ENCODE peak calls at places on chromosomes 3 and 15, in four cellular contexts. I, K, L and U are unnamed samples.

GRCh38 chr3:158802399-158803023 is 657 bp downstream of the MFSD1 start:
- DNase-seq in K (no peak), L (no peak), I (no peak), U (peak; percentile 25)

GRCh38 chr15:34729056-34729455 is 25.7 kb downstream of the GJD2 start:
- DNase-seq in K (no peak), L (no peak), I (no peak), U (no peak)

GRCh38 chr3:30282052-30282708 is 324.2 kb upstream of the TGFBR2 start:
- DNase-seq in L (no peak), I (no peak), K (no peak), U (no peak)

GRCh38 chr3:129560931-129561594 is 18.1 kb downstream of the H1-8 start:
- DNase-seq in L (no peak), K (no peak), I (no peak), U (no peak)

GRCh38 chr15:98804057-98804380 is 155.7 kb downstream of the IGF1R start:
- DNase-seq in K (no peak), L (no peak), I (no peak), U (no peak)

GRCh38 chr15:40034186-40034946 is 4.6 kb downstream of the SRP14 start:
- DNase-seq in L (no peak), I (no peak), K (no peak), U (no peak)

GRCh38 chr3:181417748-181418147 is 294.0 kb upstream of the SOX2 start:
- DNase-seq in K (no peak), L (no peak), I (no peak), U (no peak)

GRCh38 chr3:51580418-51580817 is 41.9 kb downstream of the RAD54L2 start:
- DNase-seq in I (no peak), K (no peak), L (no peak), U (no peak)

GRCh38 chr3:72142028-72142427 is 357.1 kb upstream of the PROK2 start:
- DNase-seq in I (no peak), K (no peak), L (no peak), U (no peak)

GRCh38 chr15:39646425-39646824 is 65.5 kb downstream of the THBS1 start:
- DNase-seq in L (no peak), K (no peak), I (no peak), U (no peak)

GRCh38 chr15:98280576-98280975 is 320.1 kb downstream of the ARRDC4 start:
- DNase-seq in L (no peak), K (no peak), I (no peak), U (no peak)

GRCh38 chr15:80776420-80777045 is 2.6 kb upstream of the CEMIP start:
- DNase-seq in K (no peak), I (no peak), L (peak; percentile 57), U (peak; percentile 52)

GRCh38 chr3:18241837-18242236 is 183.3 kb downstream of the SATB1 start:
- DNase-seq in K (no peak), I (no peak), L (no peak), U (no peak)

GRCh38 chr15:71355268-71355667 is 240.0 kb downstream of the THSD4 start:
- DNase-seq in K (no peak), L (no peak), I (no peak), U (no peak)

GRCh38 chr3:188584162-188584529 is 430.2 kb downstream of the LPP start:
- DNase-seq in K (no peak), I (no peak), L (no peak), U (no peak)

GRCh38 chr15:56989411-56989924 is 71.0 kb downstream of the TCF12 start:
- DNase-seq in I (no peak), L (no peak), K (no peak), U (no peak)

GRCh38 chr3:191141728-191142127 is 57.3 kb upstream of the OSTN start:
- DNase-seq in L (no peak), K (no peak), I (no peak), U (no peak)

GRCh38 chr3:143150979-143151726 is 31.6 kb downstream of the CHST2 start:
- DNase-seq in I (no peak), K (no peak), L (no peak), U (no peak)

GRCh38 chr15:101025116-101025885 is 106.1 kb downstream of the LRRK1 start:
- DNase-seq in I (no peak), L (no peak), K (no peak), U (no peak)

GRCh38 chr15:67180035-67180434 is 74.4 kb downstream of the AAGAB start:
- DNase-seq in K (no peak), L (no peak), I (no peak), U (no peak)

GRCh38 chr15:41930867-41931222 is 37.0 kb upstream of the SPTBN5 start:
- DNase-seq in K (no peak), I (no peak), L (no peak), U (no peak)

GRCh38 chr3:40969341-40969740 is 230.0 kb upstream of the CTNNB1 start:
- DNase-seq in L (no peak), K (no peak), I (no peak), U (no peak)

GRCh38 chr15:38316311-38316710 is 63.7 kb downstream of the SPRED1 start:
- DNase-seq in I (no peak), L (no peak), K (no peak), U (no peak)

GRCh38 chr3:160842021-160843005 is 86.3 kb downstream of the PPM1L start:
- DNase-seq in K (no peak), L (no peak), I (no peak), U (no peak)

GRCh38 chr3:40803311-40803710 is 278.6 kb downstream of the ZNF621 start:
- DNase-seq in K (no peak), L (no peak), I (no peak), U (no peak)

GRCh38 chr3:176193032-176193698 is 1004.1 kb downstream of the TBL1XR1 start:
- DNase-seq in I (no peak), K (no peak), L (no peak), U (no peak)

GRCh38 chr3:189839576-189839975 is 208.4 kb downstream of the TP63 start:
- DNase-seq in K (peak; percentile 34), L (no peak), I (no peak), U (no peak)

GRCh38 chr3:171970301-171970788 is 69.0 kb upstream of the FNDC3B start:
- DNase-seq in L (no peak), K (no peak), I (no peak), U (no peak)

GRCh38 chr3:194582196-194582905 is 50.9 kb downstream of the TMEM44 start:
- DNase-seq in K (no peak), I (no peak), L (no peak), U (no peak)

GRCh38 chr15:76206325-76206976 is 104.8 kb downstream of the ETFA start:
- DNase-seq in K (no peak), I (no peak), L (no peak), U (no peak)

GRCh38 chr15:28096720-28097431 is 2.2 kb downstream of the OCA2 start:
- DNase-seq in L (no peak), I (no peak), K (no peak), U (no peak)

GRCh38 chr3:119831941-119832371 is 50.1 kb downstream of the NR1I2 start:
- DNase-seq in I (no peak), L (no peak), K (no peak), U (no peak)

GRCh38 chr3:27467545-27467944 is 16.6 kb downstream of the SLC4A7 start:
- DNase-seq in I (no peak), K (no peak), L (no peak), U (peak; percentile 28)

DNA sequence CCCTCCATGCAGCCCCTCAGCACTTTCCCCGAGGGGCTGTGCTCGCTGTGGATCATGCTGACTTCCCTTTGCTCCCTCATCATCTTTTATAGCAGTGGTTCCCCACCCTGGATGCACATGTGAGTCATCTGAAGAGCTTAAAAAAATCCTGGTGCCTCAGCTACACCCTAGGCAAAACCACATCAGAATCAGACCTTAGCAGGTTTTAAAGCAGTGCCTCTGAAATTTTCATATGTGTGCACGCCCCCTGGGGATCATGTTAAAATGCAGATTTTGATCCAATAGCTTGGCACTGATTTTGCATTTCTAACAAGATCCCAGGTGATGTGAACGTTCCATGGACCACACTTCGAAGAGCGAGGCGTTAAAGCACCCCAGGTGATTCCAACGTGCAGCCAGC is 50.9 kb downstream of the FEM1B start:
- DNase-seq in L (no peak), K (no peak), I (no peak), U (no peak)
- TF ChIP-seq SPI1 in L (no peak), K (no peak), I (no peak), U (no peak)

DNA sequence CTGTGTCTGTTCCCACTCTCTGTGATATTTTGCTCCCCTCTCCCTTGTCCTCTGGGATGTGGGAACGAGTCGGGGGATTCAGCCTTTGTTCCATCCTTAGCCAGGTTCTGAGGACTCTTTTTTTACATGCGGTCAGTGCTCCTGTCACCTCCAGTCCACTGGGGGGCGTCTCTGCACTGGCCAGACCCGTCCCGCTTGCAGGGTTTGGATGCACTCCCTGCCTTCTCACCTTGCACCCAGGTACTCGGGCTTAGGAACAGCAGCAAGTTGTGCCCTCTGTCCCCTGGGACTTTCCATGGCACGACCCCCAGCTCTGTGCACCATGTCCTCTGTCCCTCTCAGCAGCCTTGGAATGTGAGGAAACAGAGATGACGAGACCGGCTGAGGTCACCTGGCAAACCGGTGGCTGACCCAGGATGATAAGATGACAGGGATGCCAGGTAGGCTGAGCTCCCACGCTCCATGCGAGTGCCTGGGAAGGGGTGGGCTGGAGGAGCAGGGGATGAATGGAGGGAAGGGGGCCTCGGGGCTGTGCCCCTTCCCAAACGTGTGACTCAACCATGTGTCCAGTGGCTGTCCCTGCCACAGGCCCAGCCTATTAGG is 27.3 kb upstream of the FGD5 start:
- DNase-seq in L (peak; percentile 80), I (no peak), K (peak; percentile 13), U (peak; percentile 65)
- TF ChIP-seq SPI1 in L (no peak), I (no peak), K (no peak), U (no peak)

DNA sequence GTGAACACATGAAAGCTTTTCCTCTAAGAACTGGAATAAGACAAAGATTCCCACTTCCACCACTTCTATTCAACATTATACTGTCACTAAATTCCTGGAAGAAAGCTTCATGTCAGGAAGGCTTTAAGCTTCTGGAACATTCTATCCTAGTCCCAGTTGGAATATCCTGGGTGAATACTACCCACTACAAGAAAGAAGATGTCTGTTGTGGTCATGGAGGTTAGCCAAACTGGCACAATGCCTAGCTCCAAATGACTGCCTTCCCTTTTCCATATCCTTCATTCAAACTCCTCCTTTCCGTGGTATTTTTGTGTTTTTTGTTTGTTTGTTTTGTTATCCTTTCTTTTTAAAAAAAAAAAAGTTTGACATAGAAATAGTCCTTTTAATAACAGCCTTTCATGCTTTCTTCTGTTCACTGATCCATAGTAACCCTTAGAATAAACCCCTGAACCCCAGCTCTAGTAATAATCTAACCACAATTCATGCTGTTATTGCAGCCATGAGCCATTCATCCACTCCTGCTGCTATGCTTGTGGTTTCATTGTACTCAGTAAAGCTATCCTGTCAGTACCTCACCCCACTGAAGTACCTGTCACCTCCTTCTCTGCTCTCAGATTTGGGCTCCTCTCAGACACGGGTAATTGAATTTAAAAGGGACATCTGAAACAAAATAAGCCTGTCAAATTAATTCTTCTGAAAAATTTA is 447.5 kb downstream of the IGSF11 start:
- DNase-seq in I (no peak), K (no peak), L (no peak), U (no peak)
- TF ChIP-seq SPI1 in I (no peak), K (no peak), L (no peak), U (no peak)

DNA sequence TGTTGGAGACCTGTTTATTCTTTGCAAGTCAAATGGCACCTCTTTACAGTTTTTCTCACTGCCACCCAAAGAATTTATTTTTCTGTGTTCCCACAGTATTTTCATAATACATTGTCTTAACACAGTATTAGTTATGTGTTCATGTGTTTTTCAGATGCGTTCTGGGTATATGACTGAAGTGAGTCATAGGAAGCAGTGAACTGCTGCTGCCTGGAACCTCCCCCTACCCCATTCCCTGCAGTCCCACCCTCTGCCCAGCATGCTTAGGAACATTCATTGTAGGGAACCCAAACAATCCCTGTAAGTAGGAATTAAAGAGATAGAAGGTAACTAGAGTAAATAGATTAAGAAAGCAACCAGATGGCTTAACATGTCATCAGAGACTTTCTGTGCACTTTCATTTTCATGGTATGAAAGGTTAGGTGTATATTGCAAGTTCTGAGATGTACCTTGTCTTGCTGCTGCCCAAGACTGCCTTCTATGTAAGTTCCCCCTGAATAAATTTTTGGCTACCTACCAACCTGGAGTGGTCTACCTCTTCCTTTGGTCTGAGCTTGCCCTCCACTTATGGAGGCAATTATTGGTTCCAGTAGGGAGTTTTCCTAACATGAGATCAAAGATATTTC is 21.9 kb upstream of the SQOR start:
- DNase-seq in I (no peak), K (no peak), L (no peak), U (no peak)
- TF ChIP-seq SPI1 in I (no peak), K (no peak), L (no peak), U (no peak)